ENCODE peak calls at places on chromosome 11, in eight cellular contexts. O, F, E, B, P, Y, Q and T are unnamed samples.

GRCh38 chr11:8624698-8625097 is 30.7 kb upstream of the STK33 start:
- DNase-seq in O (no peak), F (no peak), E (no peak), B (no peak), P (no peak), Y (no peak), Q (no peak), T (no peak)

GRCh38 chr11:71489311-71490043 is 36.5 kb downstream of the NADSYN1 start:
- DNase-seq in O (no peak), F (no peak), E (no peak), B (peak; percentile 20), P (no peak), Y (no peak), Q (no peak), T (no peak)

GRCh38 chr11:69234171-69234570 is 59.8 kb upstream of the MYEOV start:
- DNase-seq in O (no peak), F (no peak), E (no peak), B (no peak), P (no peak), Y (no peak), Q (no peak), T (no peak)

GRCh38 chr11:57667715-57668466 is at the start of gene ZDHHC5:
- DNase-seq in O (peak; percentile 98), F (peak; percentile 95), E (peak; percentile 99), B (peak; percentile 99), P (peak; percentile 99), Y (peak; percentile 100), Q (peak; percentile 100), T (peak; percentile 100)

GRCh38 chr11:126547161-126547560 is 191.7 kb downstream of the ST3GAL4 start:
- DNase-seq in O (no peak), F (no peak), E (no peak), B (no peak), P (no peak), Y (no peak), Q (no peak), T (peak; percentile 91)

GRCh38 chr11:34639545-34639944 is 18.7 kb downstream of the EHF start:
- DNase-seq in O (no peak), F (no peak), E (peak; percentile 65), B (no peak), P (no peak), Y (no peak), Q (no peak), T (no peak)

GRCh38 chr11:96391698-96392307 is 2.0 kb downstream of the JRKL start:
- DNase-seq in O (no peak), F (no peak), E (no peak), B (no peak), P (peak; percentile 8), Y (no peak), Q (no peak), T (no peak)

GRCh38 chr11:32333335-32333991 is 101.9 kb downstream of the WT1 start:
- DNase-seq in O (peak; percentile 38), F (no peak), E (peak; percentile 81), B (peak; percentile 77), P (no peak), Y (peak; percentile 68), Q (no peak), T (peak; percentile 79)

GRCh38 chr11:122656073-122656630 is 630 bp downstream of the UBASH3B start:
- DNase-seq in O (peak; percentile 74), F (peak; percentile 19), E (peak; percentile 82), B (peak; percentile 52), P (peak; percentile 19), Y (peak; percentile 67), Q (no peak), T (peak; percentile 94)

GRCh38 chr11:7473702-7474101 is 11.6 kb upstream of the OLFML1 start:
- DNase-seq in O (no peak), F (no peak), E (no peak), B (no peak), P (no peak), Y (no peak), Q (no peak), T (no peak)

GRCh38 chr11:10407055-10407454 is 48.0 kb upstream of the AMPD3 start:
- DNase-seq in O (no peak), F (no peak), E (no peak), B (no peak), P (peak; percentile 65), Y (no peak), Q (peak; percentile 89), T (no peak)

GRCh38 chr11:29623144-29623722 is 393.6 kb downstream of the KCNA4 start:
- DNase-seq in O (peak; percentile 23), F (no peak), E (no peak), B (no peak), P (no peak), Y (no peak), Q (no peak), T (peak; percentile 63)

GRCh38 chr11:74142624-74143023 is 28.2 kb downstream of the C2CD3 start:
- DNase-seq in O (no peak), F (no peak), E (no peak), B (no peak), P (no peak), Y (no peak), Q (no peak), T (peak; percentile 58)

GRCh38 chr11:35402751-35403454 is 16.5 kb downstream of the SLC1A2 start:
- DNase-seq in O (no peak), F (no peak), E (no peak), B (no peak), P (no peak), Y (no peak), Q (no peak), T (no peak)

GRCh38 chr11:131064373-131064991 is 148.2 kb upstream of the SNX19 start:
- DNase-seq in O (peak; percentile 83), F (peak; percentile 61), E (peak; percentile 68), B (no peak), P (peak; percentile 66), Y (peak; percentile 61), Q (peak; percentile 92), T (peak; percentile 76)

GRCh38 chr11:128563942-128564641 is 23.3 kb downstream of the ETS1 start:
- DNase-seq in O (no peak), F (no peak), E (no peak), B (no peak), P (no peak), Y (no peak), Q (no peak), T (no peak)

GRCh38 chr11:130159657-130160459 is at the start of gene ST14:
- DNase-seq in O (peak; percentile 36), F (no peak), E (peak; percentile 91), B (no peak), P (no peak), Y (no peak), Q (no peak), T (peak; percentile 47)

GRCh38 chr11:47359586-47359985 is 7.1 kb upstream of the MYBPC3 start:
- DNase-seq in O (no peak), F (no peak), E (no peak), B (no peak), P (no peak), Y (no peak), Q (no peak), T (peak; percentile 34)

GRCh38 chr11:48169706-48170105 is 46.9 kb upstream of the OR4B1 start:
- DNase-seq in O (peak; percentile 74), F (no peak), E (no peak), B (no peak), P (peak; percentile 5), Y (no peak), Q (no peak), T (peak; percentile 58)

DNA sequence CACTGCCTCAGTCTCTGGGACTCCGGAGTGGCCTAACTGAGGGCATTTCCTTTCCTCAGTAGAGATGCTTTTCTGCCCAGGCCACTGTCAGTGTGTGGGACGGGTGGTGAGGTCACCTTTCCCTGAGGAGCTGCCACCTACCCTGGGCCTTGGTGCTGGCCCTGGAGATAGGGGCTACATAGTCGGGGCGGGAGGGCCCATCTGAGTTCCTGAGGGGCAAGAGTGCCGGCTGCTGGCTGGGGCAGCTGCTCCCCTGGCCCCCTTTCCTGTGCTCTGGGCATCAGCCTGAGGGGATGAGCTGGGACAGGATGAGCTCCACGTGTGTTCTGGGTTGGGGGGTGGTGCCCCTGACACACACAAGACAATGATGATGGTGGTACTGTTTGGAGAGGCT is 5.4 kb downstream of the KCNC1 start:
- DNase-seq in O (no peak), F (no peak), E (peak; percentile 49), B (no peak), P (no peak), Y (peak; percentile 6), Q (no peak), T (no peak)
- H3K27me3 ChIP-seq in O (peaks cover 37% of the 10 kb centered on the region), F (no peaks in the 10 kb centered on the region), E (peaks cover 45% of the 10 kb centered on the region), B (no peaks in the 10 kb centered on the region), P (peaks cover 5% of the 10 kb centered on the region), Y (peaks cover 38% of the 10 kb centered on the region), Q (peaks cover 33% of the 10 kb centered on the region), T (peaks cover 52% of the 10 kb centered on the region)

GRCh38 chr11:830295-831131 is 2.2 kb upstream of the CD151 start:
- DNase-seq in O (peak; percentile 90), F (peak; percentile 81), E (peak; percentile 92), B (peak; percentile 75), P (no peak), Y (peak; percentile 83), Q (no peak), T (peak; percentile 98)
- H3K4me3 ChIP-seq in O (peak overlapping the region; percentile 31), F (peak overlapping the region; percentile 35), E (peak overlapping the region; percentile 45), B (no peak overlapping the region), P (no peak overlapping the region), Y (peak overlapping the region; percentile 57), Q (peak overlapping the region; percentile 47), T (peak overlapping the region; percentile 64)

GRCh38 chr11:44785856-44786606 is 59.3 kb downstream of the TSPAN18 start:
- DNase-seq in O (no peak), F (no peak), E (no peak), B (no peak), P (no peak), Y (no peak), Q (no peak), T (no peak)
- TF ChIP-seq CTCF in O (peak; percentile 15), F (peak; percentile 41), E (no peak), B (no peak), P (peak; percentile 24), Y (no peak), Q (no peak), T (peak; percentile 27)

DNA sequence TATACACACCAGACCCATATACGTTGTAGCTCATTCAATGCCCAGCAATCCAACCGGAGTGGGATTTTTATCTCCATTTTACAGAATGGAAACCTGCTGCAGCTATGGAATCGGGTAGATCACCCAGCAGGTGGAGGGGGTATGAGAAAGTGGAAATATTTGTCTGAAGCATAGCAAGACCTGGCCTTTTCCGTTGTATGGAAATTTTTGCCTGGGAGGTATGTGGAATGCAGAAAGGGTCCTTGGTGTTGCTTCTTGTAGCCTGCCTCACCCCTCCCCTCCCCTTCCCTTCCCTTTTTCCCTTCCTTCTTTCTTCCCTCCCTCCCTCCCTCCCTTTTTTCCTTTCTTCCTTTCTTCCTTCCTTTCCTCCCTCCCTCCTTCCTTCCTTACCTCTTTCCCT is 15.2 kb downstream of the TSPAN18 start:
- DNase-seq in O (no peak), F (no peak), E (no peak), B (no peak), P (no peak), Y (no peak), Q (no peak), T (no peak)
- H3K27me3 ChIP-seq in O (no peaks in the 10 kb centered on the region), F (no peaks in the 10 kb centered on the region), E (no peaks in the 10 kb centered on the region), B (no peaks in the 10 kb centered on the region), P (peaks cover 55% of the 10 kb centered on the region), Y (peaks cover 8% of the 10 kb centered on the region), Q (no peaks in the 10 kb centered on the region), T (peaks cover 37% of the 10 kb centered on the region)

GRCh38 chr11:65786008-65786785 is 666 bp upstream of the OVOL1 start:
- DNase-seq in O (no peak), F (no peak), E (peak; percentile 75), B (no peak), P (no peak), Y (peak; percentile 56), Q (no peak), T (peak; percentile 93)
- H3K4me3 ChIP-seq in O (peak overlapping the region; percentile 20), F (no peak overlapping the region), E (peak overlapping the region; percentile 46), B (no peak overlapping the region), P (no peak overlapping the region), Y (peak overlapping the region; percentile 47), Q (peak overlapping the region; percentile 27), T (no peak overlapping the region)

GRCh38 chr11:121282376-121282775 is 10.2 kb upstream of the SC5D start:
- DNase-seq in O (no peak), F (no peak), E (no peak), B (no peak), P (no peak), Y (no peak), Q (no peak), T (no peak)
- TF ChIP-seq CTCF in O (no peak), F (peak; percentile 27), E (no peak), B (no peak), P (no peak), Y (no peak), Q (no peak), T (no peak)